ENCODE peak calls at places on chromosomes 4 and X, in seven cellular contexts. S is HCT116, Q is sigmoid colon, T is suprapubic skin, W is breast epithelium, F is K562, C is H1. Y is an unnamed sample.

GRCh38 chrX:6024204-6024603 is 204.5 kb downstream of the NLGN4X start:
- DNase-seq in F (no peak), S (no peak), W (no peak), Q (no peak), C (no peak), T (no peak), Y (no peak)

GRCh38 chr4:10582059-10582686 is 102.4 kb downstream of the CLNK start:
- DNase-seq in C (no peak), T (no peak), F (peak; percentile 60), S (peak; percentile 54), W (no peak), Q (no peak), Y (no peak)

GRCh38 chrX:23008431-23009099 is 8.8 kb downstream of the DDX53 start:
- DNase-seq in W (no peak), T (no peak), S (peak; percentile 6), F (no peak), Q (no peak), C (no peak), Y (no peak)

GRCh38 chr4:1571986-1572385 is 112.1 kb downstream of the FAM53A start:
- DNase-seq in Q (peak; percentile 35), S (no peak), F (no peak), C (no peak), W (no peak), T (no peak), Y (no peak)

GRCh38 chr4:28357985-28358384 is 1497.3 kb downstream of the STIM2 start:
- DNase-seq in W (no peak), C (no peak), Q (no peak), F (no peak), S (peak; percentile 7), T (no peak), Y (no peak)

GRCh38 chr4:70190579-70190978 is 4.9 kb upstream of the ODAM start:
- DNase-seq in S (no peak), T (no peak), F (no peak), C (no peak), W (no peak), Q (no peak), Y (no peak)

GRCh38 chr4:169270156-169270809 is 473 bp downstream of the SH3RF1 start:
- DNase-seq in C (peak; percentile 82), W (no peak), Q (peak; percentile 70), S (no peak), T (no peak), F (peak; percentile 32), Y (no peak)

GRCh38 chr4:181688416-181688815 is 554.8 kb upstream of the TENM3 start:
- DNase-seq in Q (no peak), F (no peak), C (no peak), S (no peak), W (no peak), T (no peak), Y (no peak)

GRCh38 chr4:142846105-142846728 is at the start of gene INPP4B:
- DNase-seq in S (peak; percentile 13), C (no peak), W (peak; percentile 54), F (no peak), T (no peak), Q (peak; percentile 79), Y (no peak)

GRCh38 chrX:132956421-132957210 is 1.8 kb downstream of the HS6ST2 start:
- DNase-seq in S (no peak), F (no peak), Q (no peak), T (no peak), W (no peak), C (peak; percentile 55), Y (no peak)

GRCh38 chr4:71303850-71304249 is 35.0 kb upstream of the SLC4A4 start:
- DNase-seq in S (no peak), Q (no peak), F (no peak), C (no peak), W (no peak), T (no peak), Y (no peak)

DNA sequence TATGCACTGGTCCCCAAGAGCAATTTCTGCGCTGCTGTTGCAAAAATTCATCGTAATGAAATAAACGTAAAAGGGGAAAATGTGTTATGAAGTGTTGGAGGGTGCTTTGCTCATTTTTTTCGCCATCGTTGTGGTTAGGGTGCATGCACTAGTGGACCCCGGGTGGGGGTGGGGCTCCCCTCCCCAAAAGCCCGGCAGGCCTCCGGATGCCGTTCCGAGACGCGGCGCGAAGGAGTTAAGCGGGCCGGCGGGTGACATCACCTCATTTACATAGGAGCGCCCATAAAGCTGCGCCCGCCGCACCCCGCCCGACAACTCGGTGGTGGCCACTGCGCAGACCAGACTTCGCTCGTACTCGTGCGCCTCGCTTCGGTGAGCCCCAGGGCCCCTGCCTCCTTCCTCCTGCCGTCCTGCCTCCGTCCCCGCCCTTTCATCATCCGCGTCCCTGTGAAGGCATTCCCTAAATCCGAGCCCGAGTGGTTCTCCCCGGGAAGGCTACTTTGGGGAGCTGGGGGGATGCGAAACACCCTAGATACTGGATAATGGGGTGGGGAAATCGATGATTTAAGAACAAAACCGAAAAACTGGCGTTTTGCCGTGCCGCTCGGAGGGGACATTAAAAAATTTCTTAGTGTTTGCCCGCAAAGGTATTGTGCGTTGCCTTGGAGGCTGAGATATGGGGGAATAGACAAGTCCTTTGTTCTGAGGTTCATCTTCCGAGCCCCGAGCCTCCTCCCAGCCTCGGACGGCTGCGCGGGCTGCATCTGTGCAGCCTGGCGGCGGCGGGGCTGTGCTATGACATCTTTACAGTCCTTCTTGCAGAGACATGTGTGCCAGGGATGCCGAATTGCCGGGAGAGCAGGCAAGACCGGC is at the start of gene TMSB4X:
- DNase-seq in Q (peak; percentile 93), F (peak; percentile 69), S (no peak), W (peak; percentile 87), C (peak; percentile 80), T (peak; percentile 92), Y (no peak)
- TF ChIP-seq POLR2A in Q (peak; percentile 96), F (peak; percentile 99), S (peak; percentile 96), W (peak; percentile 95), C (peak; percentile 98), T (peak; percentile 95), Y (peak; percentile 68)

GRCh38 chrX:72020204-72020603 is 109.6 kb downstream of the NHSL2 start:
- DNase-seq in S (no peak), F (no peak), W (no peak), Q (peak; percentile 77), T (no peak), C (peak; percentile 4), Y (peak; percentile 25)

GRCh38 chrX:72016881-72017783 is 106.5 kb downstream of the NHSL2 start:
- DNase-seq in W (no peak), C (peak; percentile 24), Q (no peak), T (no peak), F (no peak), S (no peak), Y (peak; percentile 74)

GRCh38 chrX:72019487-72019886 is 108.8 kb downstream of the NHSL2 start:
- DNase-seq in T (no peak), F (no peak), C (peak; percentile 6), W (no peak), S (no peak), Q (no peak), Y (no peak)

GRCh38 chrX:72020788-72021187 is 110.1 kb downstream of the NHSL2 start:
- DNase-seq in C (no peak), T (no peak), F (no peak), W (no peak), Q (no peak), S (no peak), Y (peak; percentile 25)

GRCh38 chrX:72018277-72019112 is 107.8 kb downstream of the NHSL2 start:
- DNase-seq in S (peak; percentile 55), Q (peak; percentile 94), F (peak; percentile 92), W (peak; percentile 81), T (peak; percentile 86), C (peak; percentile 84), Y (peak; percentile 72)
- TF ChIP-seq POLR2AphosphoS5 in S (peak; percentile 17), Q (no peak), F (no peak), W (no peak), T (no peak), C (no peak), Y (no peak)

GRCh38 chrX:10126834-10127233 is 29.9 kb upstream of the CLCN4 start:
- DNase-seq in T (no peak), W (no peak), F (no peak), C (no peak), Q (no peak), S (no peak), Y (no peak)

GRCh38 chrX:10129229-10129628 is 27.5 kb upstream of the CLCN4 start:
- DNase-seq in C (no peak), W (no peak), Q (no peak), F (no peak), S (no peak), T (no peak), Y (no peak)

GRCh38 chrX:10130354-10130753 is 26.4 kb upstream of the CLCN4 start:
- DNase-seq in C (no peak), T (no peak), F (no peak), S (no peak), W (no peak), Q (no peak), Y (no peak)

GRCh38 chrX:10126044-10126443 is 30.7 kb upstream of the CLCN4 start:
- DNase-seq in F (no peak), W (no peak), C (no peak), Q (no peak), T (no peak), S (no peak), Y (no peak)

DNA sequence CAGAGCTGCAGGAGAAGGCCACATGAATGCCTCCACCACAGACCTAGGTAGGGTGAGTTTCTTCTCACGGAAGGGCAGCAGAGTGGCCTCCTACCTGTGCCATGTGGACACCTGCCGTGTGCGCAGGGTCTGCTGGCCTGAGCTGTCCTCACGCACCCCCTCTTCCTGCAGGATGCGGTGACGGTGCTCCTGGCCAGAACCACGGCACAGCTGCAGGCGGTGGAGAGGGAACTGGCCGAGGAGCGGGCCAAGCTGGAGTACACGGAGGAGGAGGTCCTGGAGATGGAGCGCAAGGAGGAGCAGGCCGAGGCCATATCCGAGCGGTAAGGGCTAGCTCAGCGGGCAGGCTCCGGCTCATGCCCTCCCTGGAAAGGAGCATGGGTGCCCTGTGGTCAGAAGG is 28.4 kb upstream of the CLCN4 start:
- DNase-seq in S (no peak), Q (no peak), T (no peak), W (no peak), F (no peak), C (no peak), Y (no peak)
- H3K9me3 ChIP-seq in S (no peaks in the 10 kb centered on the region), Q (no peaks in the 10 kb centered on the region), T (no peaks in the 10 kb centered on the region), W (no peaks in the 10 kb centered on the region), F (no peaks in the 10 kb centered on the region), C (no peaks in the 10 kb centered on the region), Y (no peaks in the 10 kb centered on the region)

GRCh38 chr4:32506067-32506466 is 1785.9 kb downstream of the PCDH7 start:
- DNase-seq in S (no peak), Q (no peak), F (no peak), W (no peak), T (no peak), C (no peak), Y (no peak)
- TF ChIP-seq POLR2A in S (no peak), Q (no peak), F (no peak), W (no peak), T (no peak), C (no peak), Y (no peak)

GRCh38 chr4:184287697-184288255 is 70.1 kb upstream of the ENPP6 start:
- DNase-seq in C (no peak), F (no peak), W (peak; percentile 74), Q (no peak), T (no peak), S (no peak), Y (no peak)
- TF ChIP-seq POLR2AphosphoS5 in C (no peak), F (no peak), W (peak; percentile 23), Q (no peak), T (no peak), S (no peak), Y (no peak)

GRCh38 chr4:7348946-7349900 is 85.5 kb downstream of the PSAPL1 start:
- DNase-seq in S (no peak), F (no peak), W (no peak), Q (no peak), T (no peak), C (no peak), Y (no peak)
- H3K9me3 ChIP-seq in S (no peaks in the 10 kb centered on the region), F (no peaks in the 10 kb centered on the region), W (no peaks in the 10 kb centered on the region), Q (no peaks in the 10 kb centered on the region), T (peaks cover 4% of the 10 kb centered on the region), C (no peaks in the 10 kb centered on the region), Y (no peaks in the 10 kb centered on the region)

Y was measured in vagina.